ENCODE peak calls at places on chromosomes 16 and 17, in nine cellular contexts. J is C1 segment of cervical spinal cord; W is activated CD4-positive, alpha-beta T cell treated with anti-CD3 and anti-CD28 coated beads, Interleukin-2, amount 10 ng/mL, durations not matched to agents 7 days and 5 days; T is epithelial cell of esophagus; Q is CD8-positive, alpha-beta memory T cell; M is HTR-8/SVneo; R is skeletal muscle cell; Z is NCI-H1092 treated with DMSO at 0.1 percent for 48 hours; A is mucosa of gallbladder. S is an unnamed sample.

GRCh38 chr17:74185786-74186185 is 17.7 kb upstream of the RPL38 start:
- DNase-seq in J (no peak), W (no peak), T (no peak), Q (no peak), M (no peak), R (no peak), Z (peak; percentile 75), A (no peak), S (no peak)

GRCh38 chr17:62684179-62684578 is 56.7 kb downstream of the MRC2 start:
- DNase-seq in J (no peak), W (no peak), T (no peak), Q (no peak), M (no peak), R (no peak), Z (no peak), A (no peak), S (no peak)

GRCh38 chr16:49457196-49457595 is 83.6 kb downstream of the C16orf78 start:
- DNase-seq in J (no peak), W (no peak), T (no peak), Q (no peak), M (no peak), R (no peak), Z (no peak), A (no peak), S (no peak)

GRCh38 chr17:81651692-81652091 is 4.7 kb downstream of the PDE6G start:
- DNase-seq in J (no peak), W (no peak), T (peak; percentile 65), Q (no peak), M (peak; percentile 91), R (peak; percentile 63), Z (no peak), A (peak; percentile 43), S (no peak)

GRCh38 chr17:41049110-41049509 is 2.0 kb upstream of the KRTAP2-1 start:
- DNase-seq in J (no peak), W (no peak), T (peak; percentile 36), Q (no peak), M (peak; percentile 53), R (no peak), Z (no peak), A (no peak), S (no peak)

GRCh38 chr17:16931318-16932060 is 40.4 kb downstream of the TNFRSF13B start:
- DNase-seq in J (no peak), W (no peak), T (no peak), Q (no peak), M (no peak), R (no peak), Z (no peak), A (no peak), S (no peak)

GRCh38 chr16:16007743-16008111 is 58.3 kb downstream of the ABCC1 start:
- DNase-seq in J (no peak), W (no peak), T (no peak), Q (no peak), M (no peak), R (no peak), Z (no peak), A (no peak), S (no peak)

GRCh38 chr17:80678621-80679020 is 134.0 kb downstream of the RPTOR start:
- DNase-seq in J (peak; percentile 41), W (peak; percentile 43), T (peak; percentile 91), Q (no peak), M (peak; percentile 64), R (peak; percentile 62), Z (no peak), A (no peak), S (no peak)

GRCh38 chr16:65490296-65490695 is 368.4 kb upstream of the CDH11 start:
- DNase-seq in J (no peak), W (no peak), T (no peak), Q (no peak), M (no peak), R (no peak), Z (no peak), A (no peak), S (no peak)

GRCh38 chr16:6250516-6250915 is 1082.1 kb upstream of the RBFOX1 start:
- DNase-seq in J (no peak), W (no peak), T (no peak), Q (no peak), M (no peak), R (no peak), Z (no peak), A (no peak), S (no peak)

GRCh38 chr17:7704601-7705268 is at the start of gene EFNB3:
- DNase-seq in J (no peak), W (no peak), T (peak; percentile 47), Q (no peak), M (peak; percentile 78), R (no peak), Z (peak; percentile 33), A (no peak), S (no peak)

GRCh38 chr16:4085405-4085970 is 30.8 kb downstream of the ADCY9 start:
- DNase-seq in J (no peak), W (no peak), T (peak; percentile 37), Q (no peak), M (no peak), R (no peak), Z (no peak), A (peak; percentile 10), S (no peak)

GRCh38 chr17:2050246-2050866 is 4.5 kb upstream of the HIC1 start:
- DNase-seq in J (peak; percentile 57), W (peak; percentile 69), T (peak; percentile 70), Q (peak; percentile 77), M (no peak), R (no peak), Z (peak; percentile 30), A (peak; percentile 63), S (no peak)

GRCh38 chr16:85602402-85602801 is 10.7 kb upstream of the GSE1 start:
- DNase-seq in J (no peak), W (no peak), T (no peak), Q (no peak), M (no peak), R (no peak), Z (no peak), A (no peak), S (no peak)